ENCODE peak calls at places on chromosome 14, in ten cellular contexts. H is stimulated activated CD8-positive, alpha-beta memory T cell treated with anti-CD3 and anti-CD28 coated beads, Interleukin-12 subunit alpha, Interleukin-12 subunit beta, amount 100 ng/mL, for 1 hour; O is Calu3; N is GM12864; X is neural crest cell; A is fibroblast of mammary gland; R is NCI-H1105; Q is K562; E is posterior cingulate gyrus; T is NCI-H510A. U is an unnamed sample.

GRCh38 chr14:90556666-90557450 is 160.0 kb downstream of the CALM1 start:
- DNase-seq in H (no peak), O (no peak), N (no peak), X (no peak), A (no peak), R (no peak), Q (peak), E (no peak), T (no peak), U (no peak)

GRCh38 chr14:23465261-23465660 is 4.2 kb upstream of the NGDN start:
- DNase-seq in H (no peak), O (no peak), N (no peak), X (no peak), A (no peak), R (no peak), Q (no peak), E (no peak), T (no peak), U (no peak)

GRCh38 chr14:75440733-75441474 is 13.1 kb downstream of the JDP2 start:
- DNase-seq in H (no peak), O (no peak), N (no peak), X (no peak), A (peak), R (no peak), Q (no peak), E (no peak), T (no peak), U (no peak)

GRCh38 chr14:91170504-91171121 is 56.7 kb downstream of the DGLUCY start:
- DNase-seq in H (no peak), O (no peak), N (no peak), X (no peak), A (no peak), R (no peak), Q (no peak), E (peak), T (no peak), U (no peak)

GRCh38 chr14:24941719-24942118 is 108.2 kb downstream of the STXBP6 start:
- DNase-seq in H (no peak), O (peak), N (peak), X (no peak), A (no peak), R (peak), Q (no peak), E (no peak), T (peak), U (no peak)

GRCh38 chr14:89190779-89191513 is 226.1 kb downstream of the FOXN3 start:
- DNase-seq in H (no peak), O (no peak), N (no peak), X (peak), A (no peak), R (peak), Q (no peak), E (no peak), T (peak), U (no peak)

GRCh38 chr14:74510955-74511354 is 17.4 kb downstream of the ISCA2 start:
- DNase-seq in H (no peak), O (no peak), N (no peak), X (no peak), A (peak), R (no peak), Q (no peak), E (no peak), T (no peak), U (no peak)

GRCh38 chr14:98959958-98960616 is 311.9 kb downstream of the BCL11B start:
- DNase-seq in H (no peak), O (no peak), N (no peak), X (no peak), A (no peak), R (peak), Q (no peak), E (no peak), T (peak), U (no peak)